ENCODE peak calls at places on chromosomes 4 and X, in four cellular contexts. X is endothelial cell; W is naive thymus-derived CD4-positive, alpha-beta T cell; O is COR-L47. D is an unnamed sample.

GRCh38 chrX:43756076-43756475 is 100.0 kb downstream of the MAOA start:
- DNase-seq in X (no peak), W (no peak), O (no peak), D (no peak)

GRCh38 chr4:78661923-78662521 is 110.5 kb downstream of the ANXA3 start:
- DNase-seq in X (no peak), W (no peak), O (no peak), D (no peak)

GRCh38 chr4:38803833-38804653 is 548 bp downstream of the TLR1 start:
- DNase-seq in X (no peak), W (no peak), O (no peak), D (no peak)

GRCh38 chr4:82372502-82372873 is 1.3 kb downstream of the HNRNPD start:
- DNase-seq in X (peak), W (peak), O (peak), D (peak)

GRCh38 chr4:52037730-52038108 is 380 bp downstream of the SGCB start:
- DNase-seq in X (peak), W (no peak), O (peak), D (peak)

GRCh38 chr4:157727163-157727562 is 445.7 kb downstream of the GASK1B start:
- DNase-seq in X (no peak), W (no peak), O (no peak), D (no peak)

GRCh38 chr4:60724623-60725022 is 475.5 kb upstream of the ADGRL3 start:
- DNase-seq in X (no peak), W (no peak), O (no peak), D (no peak)

GRCh38 chrX:121179972-121180371 is 132.6 kb downstream of the GLUD2 start:
- DNase-seq in X (no peak), W (no peak), O (peak), D (no peak)

GRCh38 chr4:128353791-128354190 is 66.2 kb upstream of the PGRMC2 start:
- DNase-seq in X (no peak), W (no peak), O (no peak), D (no peak)